ENCODE peak calls at places on chromosomes 7 and 10, in six cellular contexts. T is fibroblast of villous mesenchyme; D is tibial nerve; L is frontal cortex; M is central memory CD4-positive, alpha-beta T cell; B is AG09319. N is an unnamed sample.

GRCh38 chr10:18233775-18234174 is 93.6 kb downstream of the CACNB2 start:
- DNase-seq in B (no peak), M (no peak), T (no peak), D (no peak), L (no peak), N (peak; percentile 60)

GRCh38 chr7:54542920-54543539 is 855 bp downstream of the VSTM2A start:
- DNase-seq in M (no peak), D (no peak), L (no peak), B (no peak), T (peak; percentile 0), N (peak; percentile 88)

GRCh38 chr7:94298943-94299342 is 95.8 kb upstream of the COL1A2 start:
- DNase-seq in T (peak; percentile 60), L (no peak), D (no peak), M (no peak), B (no peak), N (no peak)

GRCh38 chr7:43768201-43768893 is 9.9 kb downstream of the BLVRA start:
- DNase-seq in L (no peak), M (no peak), D (no peak), B (no peak), T (no peak), N (no peak)

GRCh38 chr10:47090042-47090441 is 178.8 kb downstream of the PTPN20 start:
- DNase-seq in B (no peak), D (no peak), M (no peak), L (no peak), T (no peak), N (no peak)

GRCh38 chr7:90298145-90299038 is 22.7 kb downstream of the FAM237B start:
- DNase-seq in B (peak; percentile 40), T (peak; percentile 60), L (peak; percentile 22), D (no peak), M (no peak), N (no peak)

GRCh38 chr7:130896051-130896881 is 162.3 kb upstream of the KLF14 start:
- DNase-seq in L (no peak), M (no peak), B (no peak), T (peak; percentile 74), D (no peak), N (no peak)

GRCh38 chr10:26857991-26858706 is 2.6 kb downstream of the ABI1 start:
- DNase-seq in M (no peak), L (no peak), D (no peak), T (no peak), B (no peak), N (no peak)

GRCh38 chr10:77919713-77920108 is 6.8 kb downstream of the DLG5 start:
- DNase-seq in M (no peak), L (no peak), B (no peak), D (no peak), T (peak; percentile 82), N (peak; percentile 79)

GRCh38 chr10:20858292-20859124 is 38.6 kb downstream of the NEBL start:
- DNase-seq in D (no peak), L (no peak), M (no peak), B (no peak), T (peak; percentile 46), N (peak; percentile 46)

GRCh38 chr7:19519443-19519977 is 189.3 kb downstream of the POLR1F start:
- DNase-seq in B (no peak), M (no peak), L (no peak), T (peak; percentile 46), D (no peak), N (no peak)

GRCh38 chr7:74587435-74588126 is 69.9 kb upstream of the GTF2I start:
- DNase-seq in T (peak; percentile 95), L (peak; percentile 76), D (peak; percentile 90), M (no peak), B (peak; percentile 62), N (no peak)

GRCh38 chr7:133614251-133614650 is 361.4 kb downstream of the EXOC4 start:
- DNase-seq in D (no peak), L (no peak), B (no peak), T (no peak), M (no peak), N (no peak)

GRCh38 chr10:102133373-102134195 is 744 bp downstream of the PPRC1 start:
- DNase-seq in B (no peak), D (peak; percentile 46), T (peak; percentile 79), L (peak; percentile 85), M (no peak), N (peak; percentile 59)

GRCh38 chr10:30467939-30468338 is 34.0 kb downstream of the MAP3K8 start:
- DNase-seq in L (peak; percentile 35), D (no peak), T (no peak), M (no peak), B (no peak), N (no peak)

GRCh38 chr10:43316516-43316915 is 49.7 kb upstream of the RASGEF1A start:
- DNase-seq in L (no peak), D (no peak), T (no peak), M (no peak), B (no peak), N (no peak)

N was measured in T47D.